ENCODE peak calls at places on chromosomes 7 and 10, in seven cellular contexts. J is esophagus muscularis mucosa, D is brain microvascular endothelial cell, Q is uterus, F is breast epithelium, W is fibroblast of lung, M is MCF 10A. L is an unnamed sample.

GRCh38 chr7:139574618-139575337 is 51.3 kb downstream of the CLEC2L start:
- DNase-seq in J (no peak), D (no peak), Q (no peak), F (no peak), W (no peak), M (no peak), L (peak; percentile 80)

GRCh38 chr7:73851410-73852338 is 9.3 kb upstream of the TMEM270 start:
- DNase-seq in J (no peak), D (peak; percentile 93), Q (peak; percentile 61), F (no peak), W (peak; percentile 98), M (peak; percentile 97), L (no peak)

GRCh38 chr10:120732067-120732466 is 119.1 kb upstream of the WDR11 start:
- DNase-seq in J (no peak), D (no peak), Q (no peak), F (no peak), W (no peak), M (peak; percentile 11), L (no peak)

GRCh38 chr10:3948843-3949242 is 163.8 kb upstream of the KLF6 start:
- DNase-seq in J (no peak), D (peak; percentile 88), Q (peak; percentile 40), F (no peak), W (peak; percentile 80), M (peak; percentile 71), L (peak; percentile 67)

GRCh38 chr10:101655581-101655980 is 39.4 kb downstream of the FBXW4 start:
- DNase-seq in J (no peak), D (no peak), Q (no peak), F (no peak), W (peak; percentile 9), M (no peak), L (no peak)

GRCh38 chr10:116113721-116114501 is 159.1 kb downstream of the GFRA1 start:
- DNase-seq in J (no peak), D (peak; percentile 9), Q (no peak), F (no peak), W (peak; percentile 25), M (peak; percentile 42), L (no peak)

GRCh38 chr10:123748711-123749110 is 82.6 kb downstream of the GPR26 start:
- DNase-seq in J (no peak), D (no peak), Q (no peak), F (no peak), W (no peak), M (no peak), L (no peak)

GRCh38 chr7:118153551-118154177 is 30.3 kb upstream of the LSM8 start:
- DNase-seq in J (no peak), D (peak; percentile 50), Q (no peak), F (no peak), W (peak; percentile 51), M (peak; percentile 59), L (no peak)

GRCh38 chr7:112049555-112049954 is 156.6 kb downstream of the DOCK4 start:
- DNase-seq in J (no peak), D (no peak), Q (no peak), F (no peak), W (no peak), M (no peak), L (no peak)

GRCh38 chr10:14329609-14330246 is 996 bp downstream of the FRMD4A start:
- DNase-seq in J (peak; percentile 91), D (no peak), Q (no peak), F (no peak), W (no peak), M (no peak), L (no peak)

GRCh38 chr7:73892003-73892975 is 31.3 kb downstream of the TMEM270 start:
- DNase-seq in J (no peak), D (peak; percentile 50), Q (no peak), F (no peak), W (peak; percentile 68), M (peak; percentile 71), L (no peak)

GRCh38 chr10:110672580-110672919 is 28.4 kb downstream of the RBM20 start:
- DNase-seq in J (no peak), D (no peak), Q (no peak), F (no peak), W (no peak), M (no peak), L (no peak)

GRCh38 chr10:80477813-80478212 is 23.7 kb downstream of the TSPAN14 start:
- DNase-seq in J (no peak), D (peak; percentile 96), Q (no peak), F (no peak), W (peak; percentile 92), M (peak; percentile 89), L (no peak)

GRCh38 chr10:84343831-84344230 is 15.4 kb downstream of the CCSER2 start:
- DNase-seq in J (no peak), D (no peak), Q (no peak), F (no peak), W (no peak), M (no peak), L (no peak)

GRCh38 chr7:77479536-77480088 is 57.5 kb upstream of the PTPN12 start:
- DNase-seq in J (no peak), D (no peak), Q (no peak), F (no peak), W (no peak), M (peak; percentile 8), L (no peak)

GRCh38 chr7:39937366-39938153 is 12.5 kb upstream of the CDK13 start:
- DNase-seq in J (no peak), D (no peak), Q (no peak), F (no peak), W (no peak), M (peak; percentile 63), L (no peak)

GRCh38 chr10:76040107-76040829 is 608.8 kb downstream of the LRMDA start:
- DNase-seq in J (no peak), D (no peak), Q (no peak), F (no peak), W (no peak), M (no peak), L (no peak)

GRCh38 chr7:151372612-151373265 is 31.1 kb downstream of the NUB1 start:
- DNase-seq in J (no peak), D (no peak), Q (no peak), F (no peak), W (no peak), M (no peak), L (no peak)

GRCh38 chr10:30813872-30814471 is 184.4 kb upstream of the LYZL2 start:
- DNase-seq in J (no peak), D (peak; percentile 80), Q (no peak), F (no peak), W (peak; percentile 46), M (peak; percentile 31), L (no peak)

DNA sequence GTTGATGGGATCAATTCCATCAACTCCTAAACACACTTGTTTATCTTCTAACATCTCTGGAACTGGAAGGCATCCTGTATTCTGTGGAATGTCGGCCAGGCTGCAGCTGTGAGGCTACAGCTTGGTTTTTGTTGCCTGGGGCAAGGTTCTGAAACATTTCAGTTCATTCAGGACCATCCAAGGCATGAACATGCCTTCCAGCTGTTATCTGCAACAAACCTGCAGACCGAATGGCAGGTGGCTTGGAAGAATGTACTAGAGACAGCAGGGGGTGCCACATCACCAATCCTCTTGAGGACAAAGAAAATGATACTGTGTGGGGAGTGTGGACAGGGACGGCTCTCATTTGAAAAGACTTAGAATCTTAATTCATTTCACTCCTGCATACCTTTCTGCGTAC is 12.4 kb downstream of the PAPOLB start:
- DNase-seq in J (no peak), D (peak; percentile 60), Q (no peak), F (no peak), W (peak; percentile 32), M (peak; percentile 62), L (no peak)
- TF ChIP-seq CTCF in J (no peak), D (peak; percentile 61), Q (peak; percentile 45), F (peak; percentile 22), W (peak; percentile 40), M (peak; percentile 47), L (peak; percentile 28)

GRCh38 chr7:128219646-128220045 is 21.4 kb upstream of the LEP start:
- DNase-seq in J (no peak), D (no peak), Q (no peak), F (no peak), W (no peak), M (no peak), L (no peak)

GRCh38 chr7:128217030-128217805 is 23.9 kb upstream of the LEP start:
- DNase-seq in J (no peak), D (peak; percentile 81), Q (no peak), F (no peak), W (peak; percentile 91), M (peak; percentile 97), L (no peak)

GRCh38 chr7:128215739-128216138 is 25.3 kb upstream of the LEP start:
- DNase-seq in J (no peak), D (peak; percentile 18), Q (no peak), F (no peak), W (peak; percentile 76), M (peak; percentile 84), L (no peak)

GRCh38 chr7:128215281-128215680 is 25.8 kb upstream of the LEP start:
- DNase-seq in J (no peak), D (peak; percentile 76), Q (no peak), F (no peak), W (peak; percentile 89), M (no peak), L (no peak)

GRCh38 chr7:128217972-128218652 is 23.0 kb upstream of the LEP start:
- DNase-seq in J (no peak), D (no peak), Q (no peak), F (no peak), W (no peak), M (no peak), L (no peak)
- TF ChIP-seq CTCF in J (no peak), D (peak; percentile 28), Q (no peak), F (no peak), W (peak; percentile 8), M (no peak), L (peak; percentile 22)

GRCh38 chr10:71213761-71214440 is 1.5 kb downstream of the UNC5B start:
- DNase-seq in J (no peak), D (peak; percentile 46), Q (peak; percentile 66), F (peak; percentile 47), W (peak; percentile 81), M (peak; percentile 78), L (no peak)

GRCh38 chr10:71211053-71211452 is 1.3 kb upstream of the UNC5B start:
- DNase-seq in J (no peak), D (no peak), Q (no peak), F (peak; percentile 22), W (no peak), M (no peak), L (no peak)

GRCh38 chr10:71213127-71213616 is 802 bp downstream of the UNC5B start:
- DNase-seq in J (no peak), D (peak; percentile 49), Q (peak; percentile 73), F (peak; percentile 73), W (peak; percentile 79), M (peak; percentile 89), L (no peak)

GRCh38 chr10:71211759-71212248 is 566 bp upstream of the UNC5B start:
- DNase-seq in J (no peak), D (no peak), Q (no peak), F (no peak), W (no peak), M (no peak), L (no peak)

GRCh38 chr10:71212249-71213126 is at the start of gene UNC5B:
- DNase-seq in J (no peak), D (peak; percentile 79), Q (peak; percentile 87), F (peak; percentile 91), W (peak; percentile 90), M (peak; percentile 88), L (peak; percentile 95)
- TF ChIP-seq CTCF in J (peak; percentile 21), D (peak; percentile 18), Q (peak; percentile 44), F (no peak), W (peak; percentile 25), M (peak; percentile 24), L (peak; percentile 45)

DNA sequence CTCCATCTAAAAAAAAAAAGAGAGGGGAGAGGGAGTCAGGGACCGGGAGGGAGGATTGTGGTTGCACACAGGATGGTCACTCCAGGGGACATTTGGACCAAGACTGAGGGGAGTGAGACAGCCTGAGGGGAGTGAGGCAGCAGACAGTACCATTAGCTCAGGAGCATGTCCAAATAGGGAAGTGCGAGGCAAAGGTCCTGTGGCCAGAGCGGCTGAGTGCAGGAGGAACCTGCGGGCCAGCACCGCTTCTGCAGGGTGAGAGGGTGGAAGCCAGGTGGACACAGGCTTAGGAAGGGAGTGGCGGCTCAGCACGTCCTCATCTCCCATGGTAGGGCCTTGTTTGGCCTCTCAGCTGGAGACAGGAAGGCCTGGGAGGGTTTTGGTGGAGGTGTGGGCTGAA is 48.9 kb upstream of the PFKFB3 start:
- DNase-seq in J (no peak), D (no peak), Q (no peak), F (no peak), W (no peak), M (no peak), L (no peak)
- TF ChIP-seq CTCF in J (no peak), D (no peak), Q (no peak), F (no peak), W (no peak), M (no peak), L (no peak)